ENCODE peak calls at places on chromosomes 4 and X, in nine cellular contexts. One of them, this sample, is unnamed.

GRCh38 chr4:145843148-145843547 is 95.5 kb downstream of the ZNF827 start:
- DNase-seq in NCI-H446: no peak
- DNase-seq in SJCRH30: no peak
- DNase-seq in MCF 10A: peak; percentile 84
- DNase-seq in NCI-H1417 treated with DMSO at 0.1 percent for 48 hours: no peak
- DNase-seq in astrocyte of the cerebellum: peak; percentile 60
- DNase-seq in posterior vena cava: no peak
- DNase-seq in RCC 7860: no peak
- DNase-seq in left colon: no peak
- DNase-seq in this sample: no peak

GRCh38 chr4:87317527-87317926 is 5.2 kb downstream of the HSD17B13 start:
- DNase-seq in astrocyte of the cerebellum: no peak
- DNase-seq in MCF 10A: peak; percentile 77
- DNase-seq in SJCRH30: no peak
- DNase-seq in RCC 7860: no peak
- DNase-seq in left colon: no peak
- DNase-seq in posterior vena cava: no peak
- DNase-seq in NCI-H446: no peak
- DNase-seq in NCI-H1417 treated with DMSO at 0.1 percent for 48 hours: no peak
- DNase-seq in this sample: no peak

GRCh38 chrX:96372313-96373046 is 312.2 kb upstream of the DIAPH2 start:
- DNase-seq in SJCRH30: peak; percentile 2
- DNase-seq in astrocyte of the cerebellum: peak; percentile 23
- DNase-seq in left colon: no peak
- DNase-seq in NCI-H1417 treated with DMSO at 0.1 percent for 48 hours: no peak
- DNase-seq in NCI-H446: peak; percentile 67
- DNase-seq in MCF 10A: peak; percentile 64
- DNase-seq in posterior vena cava: no peak
- DNase-seq in RCC 7860: peak; percentile 37
- DNase-seq in this sample: no peak

GRCh38 chr4:54958236-54958635 is 167.2 kb downstream of the KDR start:
- DNase-seq in posterior vena cava: no peak
- DNase-seq in NCI-H446: no peak
- DNase-seq in NCI-H1417 treated with DMSO at 0.1 percent for 48 hours: no peak
- DNase-seq in MCF 10A: no peak
- DNase-seq in left colon: no peak
- DNase-seq in SJCRH30: no peak
- DNase-seq in astrocyte of the cerebellum: no peak
- DNase-seq in RCC 7860: no peak
- DNase-seq in this sample: no peak

GRCh38 chr4:136680761-136681160 is 851.5 kb downstream of the PCDH18 start:
- DNase-seq in MCF 10A: no peak
- DNase-seq in SJCRH30: no peak
- DNase-seq in astrocyte of the cerebellum: no peak
- DNase-seq in NCI-H446: no peak
- DNase-seq in left colon: no peak
- DNase-seq in NCI-H1417 treated with DMSO at 0.1 percent for 48 hours: no peak
- DNase-seq in posterior vena cava: no peak
- DNase-seq in RCC 7860: no peak
- DNase-seq in this sample: no peak

GRCh38 chrX:20329435-20329834 is 62.7 kb upstream of the RPS6KA3 start:
- DNase-seq in RCC 7860: no peak
- DNase-seq in NCI-H1417 treated with DMSO at 0.1 percent for 48 hours: no peak
- DNase-seq in astrocyte of the cerebellum: no peak
- DNase-seq in left colon: no peak
- DNase-seq in NCI-H446: no peak
- DNase-seq in posterior vena cava: no peak
- DNase-seq in SJCRH30: no peak
- DNase-seq in MCF 10A: no peak
- DNase-seq in this sample: no peak

GRCh38 chr4:82797591-82798081 is 960 bp downstream of the SCD5 start:
- DNase-seq in NCI-H1417 treated with DMSO at 0.1 percent for 48 hours: no peak
- DNase-seq in astrocyte of the cerebellum: no peak
- DNase-seq in posterior vena cava: peak; percentile 85
- DNase-seq in SJCRH30: peak; percentile 57
- DNase-seq in left colon: peak; percentile 22
- DNase-seq in NCI-H446: peak; percentile 22
- DNase-seq in RCC 7860: no peak
- DNase-seq in MCF 10A: peak; percentile 23
- DNase-seq in this sample: peak; percentile 65

GRCh38 chr4:122894802-122895201 is 27.6 kb downstream of the NUDT6 start:
- DNase-seq in SJCRH30: no peak
- DNase-seq in posterior vena cava: no peak
- DNase-seq in left colon: no peak
- DNase-seq in astrocyte of the cerebellum: no peak
- DNase-seq in RCC 7860: peak; percentile 66
- DNase-seq in NCI-H1417 treated with DMSO at 0.1 percent for 48 hours: no peak
- DNase-seq in NCI-H446: no peak
- DNase-seq in MCF 10A: no peak
- DNase-seq in this sample: no peak

GRCh38 chr4:95393821-95394220 is 155.0 kb downstream of the UNC5C start:
- DNase-seq in RCC 7860: no peak
- DNase-seq in astrocyte of the cerebellum: no peak
- DNase-seq in SJCRH30: no peak
- DNase-seq in NCI-H446: no peak
- DNase-seq in left colon: no peak
- DNase-seq in NCI-H1417 treated with DMSO at 0.1 percent for 48 hours: no peak
- DNase-seq in posterior vena cava: no peak
- DNase-seq in MCF 10A: no peak
- DNase-seq in this sample: no peak

GRCh38 chr4:182286035-182286434 is 42.8 kb downstream of the TENM3 start:
- DNase-seq in RCC 7860: peak; percentile 20
- DNase-seq in SJCRH30: peak; percentile 7
- DNase-seq in NCI-H446: no peak
- DNase-seq in left colon: no peak
- DNase-seq in posterior vena cava: no peak
- DNase-seq in NCI-H1417 treated with DMSO at 0.1 percent for 48 hours: no peak
- DNase-seq in MCF 10A: no peak
- DNase-seq in astrocyte of the cerebellum: no peak
- DNase-seq in this sample: no peak

GRCh38 chr4:152166567-152166966 is 369.3 kb downstream of the FBXW7 start:
- DNase-seq in left colon: no peak
- DNase-seq in MCF 10A: peak; percentile 26
- DNase-seq in NCI-H1417 treated with DMSO at 0.1 percent for 48 hours: no peak
- DNase-seq in SJCRH30: no peak
- DNase-seq in RCC 7860: no peak
- DNase-seq in astrocyte of the cerebellum: no peak
- DNase-seq in posterior vena cava: no peak
- DNase-seq in NCI-H446: no peak
- DNase-seq in this sample: peak; percentile 63

GRCh38 chr4:140004580-140005314 is 149.2 kb downstream of the MAML3 start:
- DNase-seq in MCF 10A: no peak
- DNase-seq in left colon: no peak
- DNase-seq in SJCRH30: peak; percentile 61
- DNase-seq in astrocyte of the cerebellum: no peak
- DNase-seq in NCI-H446: peak; percentile 94
- DNase-seq in posterior vena cava: no peak
- DNase-seq in NCI-H1417 treated with DMSO at 0.1 percent for 48 hours: no peak
- DNase-seq in RCC 7860: no peak
- DNase-seq in this sample: peak; percentile 83

GRCh38 chr4:147799986-147800555 is 68.2 kb downstream of the ARHGAP10 start:
- DNase-seq in SJCRH30: no peak
- DNase-seq in MCF 10A: no peak
- DNase-seq in left colon: no peak
- DNase-seq in NCI-H446: no peak
- DNase-seq in astrocyte of the cerebellum: peak; percentile 13
- DNase-seq in RCC 7860: peak; percentile 39
- DNase-seq in posterior vena cava: no peak
- DNase-seq in NCI-H1417 treated with DMSO at 0.1 percent for 48 hours: no peak
- DNase-seq in this sample: no peak

GRCh38 chr4:111632752-111633151 is 512.5 kb upstream of the FAM241A start:
- DNase-seq in astrocyte of the cerebellum: no peak
- DNase-seq in NCI-H446: no peak
- DNase-seq in MCF 10A: peak; percentile 29
- DNase-seq in SJCRH30: no peak
- DNase-seq in left colon: no peak
- DNase-seq in RCC 7860: no peak
- DNase-seq in posterior vena cava: no peak
- DNase-seq in NCI-H1417 treated with DMSO at 0.1 percent for 48 hours: no peak
- DNase-seq in this sample: no peak

GRCh38 chrX:11908371-11908770 is 150.3 kb downstream of the MSL3 start:
- DNase-seq in astrocyte of the cerebellum: no peak
- DNase-seq in left colon: no peak
- DNase-seq in SJCRH30: peak; percentile 26
- DNase-seq in MCF 10A: peak; percentile 59
- DNase-seq in posterior vena cava: no peak
- DNase-seq in NCI-H1417 treated with DMSO at 0.1 percent for 48 hours: no peak
- DNase-seq in RCC 7860: no peak
- DNase-seq in NCI-H446: peak; percentile 19
- DNase-seq in this sample: no peak

GRCh38 chr4:102151696-102152095 is 193.6 kb downstream of the SLC39A8 start:
- DNase-seq in left colon: no peak
- DNase-seq in posterior vena cava: no peak
- DNase-seq in astrocyte of the cerebellum: no peak
- DNase-seq in RCC 7860: no peak
- DNase-seq in MCF 10A: no peak
- DNase-seq in NCI-H446: no peak
- DNase-seq in SJCRH30: no peak
- DNase-seq in NCI-H1417 treated with DMSO at 0.1 percent for 48 hours: no peak
- DNase-seq in this sample: no peak

GRCh38 chrX:18542897-18543296 is 117.5 kb downstream of the CDKL5 start:
- DNase-seq in astrocyte of the cerebellum: no peak
- DNase-seq in RCC 7860: no peak
- DNase-seq in NCI-H446: no peak
- DNase-seq in left colon: no peak
- DNase-seq in SJCRH30: no peak
- DNase-seq in MCF 10A: no peak
- DNase-seq in posterior vena cava: peak; percentile 64
- DNase-seq in NCI-H1417 treated with DMSO at 0.1 percent for 48 hours: no peak
- DNase-seq in this sample: no peak

GRCh38 chr4:6331018-6331417 is 61.4 kb downstream of the WFS1 start:
- DNase-seq in MCF 10A: peak; percentile 16
- DNase-seq in left colon: peak; percentile 38
- DNase-seq in astrocyte of the cerebellum: no peak
- DNase-seq in RCC 7860: no peak
- DNase-seq in posterior vena cava: no peak
- DNase-seq in NCI-H446: no peak
- DNase-seq in NCI-H1417 treated with DMSO at 0.1 percent for 48 hours: no peak
- DNase-seq in SJCRH30: peak; percentile 31
- DNase-seq in this sample: no peak

GRCh38 chrX:12919051-12919450 is 12.6 kb downstream of the TLR8 start:
- DNase-seq in posterior vena cava: no peak
- DNase-seq in left colon: no peak
- DNase-seq in MCF 10A: peak; percentile 59
- DNase-seq in astrocyte of the cerebellum: no peak
- DNase-seq in NCI-H446: no peak
- DNase-seq in SJCRH30: no peak
- DNase-seq in RCC 7860: no peak
- DNase-seq in NCI-H1417 treated with DMSO at 0.1 percent for 48 hours: no peak
- DNase-seq in this sample: no peak

GRCh38 chrX:136954930-136955329 is 74.4 kb upstream of the RBMX start:
- DNase-seq in NCI-H1417 treated with DMSO at 0.1 percent for 48 hours: no peak
- DNase-seq in MCF 10A: peak; percentile 27
- DNase-seq in posterior vena cava: no peak
- DNase-seq in astrocyte of the cerebellum: peak; percentile 26
- DNase-seq in NCI-H446: peak; percentile 6
- DNase-seq in SJCRH30: no peak
- DNase-seq in RCC 7860: peak; percentile 11
- DNase-seq in left colon: no peak
- DNase-seq in this sample: no peak

This sample was measured in islet precursor cell.